ENCODE peak calls at places on chromosomes 2 and 18, in seven cellular contexts. One of them, this sample, is unnamed.

GRCh38 chr2:167509585-167509984 is 621.3 kb downstream of the XIRP2 start:
- DNase-seq in CD8-positive, alpha-beta T cell: no peak
- DNase-seq in effector memory CD8-positive, alpha-beta T cell: no peak
- DNase-seq in SW480: peak; percentile 10
- DNase-seq in nucleus accumbens: no peak
- DNase-seq in A549: peak; percentile 72
- DNase-seq in stimulated activated CD4-positive, alpha-beta T cell treated with anti-CD3 and anti-CD28 coated beads, Interleukin-1b, Interleukin-23, amount 100 ng/mL, for 24 hours: no peak
- DNase-seq in this sample: no peak

GRCh38 chr2:163822033-163822432 is 86.2 kb upstream of the FIGN start:
- DNase-seq in nucleus accumbens: no peak
- DNase-seq in CD8-positive, alpha-beta T cell: no peak
- DNase-seq in stimulated activated CD4-positive, alpha-beta T cell treated with anti-CD3 and anti-CD28 coated beads, Interleukin-1b, Interleukin-23, amount 100 ng/mL, for 24 hours: no peak
- DNase-seq in effector memory CD8-positive, alpha-beta T cell: no peak
- DNase-seq in SW480: no peak
- DNase-seq in A549: no peak
- DNase-seq in this sample: no peak

GRCh38 chr18:75208836-75209128 is 157 bp downstream of the PTGR3 start:
- DNase-seq in SW480: no peak
- DNase-seq in A549: no peak
- DNase-seq in effector memory CD8-positive, alpha-beta T cell: no peak
- DNase-seq in CD8-positive, alpha-beta T cell: peak; percentile 16
- DNase-seq in stimulated activated CD4-positive, alpha-beta T cell treated with anti-CD3 and anti-CD28 coated beads, Interleukin-1b, Interleukin-23, amount 100 ng/mL, for 24 hours: no peak
- DNase-seq in nucleus accumbens: no peak
- DNase-seq in this sample: no peak

GRCh38 chr2:130828461-130828860 is 8.3 kb upstream of the ARHGEF4 start:
- DNase-seq in nucleus accumbens: no peak
- DNase-seq in stimulated activated CD4-positive, alpha-beta T cell treated with anti-CD3 and anti-CD28 coated beads, Interleukin-1b, Interleukin-23, amount 100 ng/mL, for 24 hours: no peak
- DNase-seq in A549: peak; percentile 28
- DNase-seq in CD8-positive, alpha-beta T cell: no peak
- DNase-seq in effector memory CD8-positive, alpha-beta T cell: no peak
- DNase-seq in SW480: peak; percentile 69
- DNase-seq in this sample: no peak

GRCh38 chr2:232875256-232876070 is 5.4 kb downstream of the SNORC start:
- DNase-seq in SW480: no peak
- DNase-seq in A549: peak; percentile 33
- DNase-seq in effector memory CD8-positive, alpha-beta T cell: no peak
- DNase-seq in nucleus accumbens: peak; percentile 17
- DNase-seq in stimulated activated CD4-positive, alpha-beta T cell treated with anti-CD3 and anti-CD28 coated beads, Interleukin-1b, Interleukin-23, amount 100 ng/mL, for 24 hours: no peak
- DNase-seq in CD8-positive, alpha-beta T cell: no peak
- DNase-seq in this sample: no peak

GRCh38 chr2:177543007-177543760 is 150.6 kb downstream of the AGPS start:
- DNase-seq in SW480: no peak
- DNase-seq in A549: no peak
- DNase-seq in effector memory CD8-positive, alpha-beta T cell: no peak
- DNase-seq in stimulated activated CD4-positive, alpha-beta T cell treated with anti-CD3 and anti-CD28 coated beads, Interleukin-1b, Interleukin-23, amount 100 ng/mL, for 24 hours: no peak
- DNase-seq in CD8-positive, alpha-beta T cell: no peak
- DNase-seq in nucleus accumbens: no peak
- DNase-seq in this sample: no peak

GRCh38 chr2:46849741-46850474 is 65.7 kb downstream of the MCFD2 start:
- DNase-seq in A549: peak; percentile 50
- DNase-seq in CD8-positive, alpha-beta T cell: no peak
- DNase-seq in nucleus accumbens: no peak
- DNase-seq in effector memory CD8-positive, alpha-beta T cell: no peak
- DNase-seq in stimulated activated CD4-positive, alpha-beta T cell treated with anti-CD3 and anti-CD28 coated beads, Interleukin-1b, Interleukin-23, amount 100 ng/mL, for 24 hours: no peak
- DNase-seq in SW480: no peak
- DNase-seq in this sample: no peak

GRCh38 chr2:162890690-162891311 is 52.2 kb upstream of the KCNH7 start:
- DNase-seq in nucleus accumbens: no peak
- DNase-seq in A549: peak; percentile 75
- DNase-seq in CD8-positive, alpha-beta T cell: no peak
- DNase-seq in SW480: peak; percentile 60
- DNase-seq in stimulated activated CD4-positive, alpha-beta T cell treated with anti-CD3 and anti-CD28 coated beads, Interleukin-1b, Interleukin-23, amount 100 ng/mL, for 24 hours: no peak
- DNase-seq in effector memory CD8-positive, alpha-beta T cell: no peak
- DNase-seq in this sample: no peak

GRCh38 chr2:241559489-241560180 is 1.1 kb downstream of the BOK start:
- DNase-seq in A549: peak; percentile 60
- DNase-seq in effector memory CD8-positive, alpha-beta T cell: no peak
- DNase-seq in stimulated activated CD4-positive, alpha-beta T cell treated with anti-CD3 and anti-CD28 coated beads, Interleukin-1b, Interleukin-23, amount 100 ng/mL, for 24 hours: no peak
- DNase-seq in CD8-positive, alpha-beta T cell: no peak
- DNase-seq in SW480: peak; percentile 36
- DNase-seq in nucleus accumbens: peak; percentile 63
- DNase-seq in this sample: no peak

GRCh38 chr2:119109823-119110222 is 48.7 kb downstream of the C1QL2 start:
- DNase-seq in A549: no peak
- DNase-seq in CD8-positive, alpha-beta T cell: no peak
- DNase-seq in effector memory CD8-positive, alpha-beta T cell: no peak
- DNase-seq in stimulated activated CD4-positive, alpha-beta T cell treated with anti-CD3 and anti-CD28 coated beads, Interleukin-1b, Interleukin-23, amount 100 ng/mL, for 24 hours: no peak
- DNase-seq in SW480: no peak
- DNase-seq in nucleus accumbens: no peak
- DNase-seq in this sample: no peak

GRCh38 chr2:10433948-10434884 is 13.9 kb downstream of the ODC1 start:
- DNase-seq in stimulated activated CD4-positive, alpha-beta T cell treated with anti-CD3 and anti-CD28 coated beads, Interleukin-1b, Interleukin-23, amount 100 ng/mL, for 24 hours: no peak
- DNase-seq in SW480: peak; percentile 52
- DNase-seq in effector memory CD8-positive, alpha-beta T cell: no peak
- DNase-seq in nucleus accumbens: no peak
- DNase-seq in CD8-positive, alpha-beta T cell: no peak
- DNase-seq in A549: no peak
- DNase-seq in this sample: no peak

GRCh38 chr2:98334439-98335078 is 11.7 kb upstream of the CNGA3 start:
- DNase-seq in A549: peak; percentile 50
- DNase-seq in CD8-positive, alpha-beta T cell: no peak
- DNase-seq in stimulated activated CD4-positive, alpha-beta T cell treated with anti-CD3 and anti-CD28 coated beads, Interleukin-1b, Interleukin-23, amount 100 ng/mL, for 24 hours: no peak
- DNase-seq in effector memory CD8-positive, alpha-beta T cell: no peak
- DNase-seq in nucleus accumbens: no peak
- DNase-seq in SW480: peak; percentile 25
- DNase-seq in this sample: no peak

This sample was measured in H1.